ENCODE peak calls at places on chromosomes 7 and 10, in ten cellular contexts. R is stimulated activated CD4-positive, alpha-beta T cell treated with anti-CD3 and anti-CD28 coated beads, Interleukin-2, amount 100 ng/mL, for 4 hours; H is kidney tubule cell; S is Right ventricle myocardium superior; I is T-cell; V is ureter; D is DND-41; L is hepatic stellate cell; Z is T-helper 9 cell; X is fibroblast of mammary gland. Q is an unnamed sample.

GRCh38 chr7:55056577-55057480 is 38.0 kb downstream of the EGFR start:
- DNase-seq in Z (no peak), V (no peak), H (no peak), D (no peak), X (peak; percentile 90), R (no peak), S (no peak), I (no peak), L (no peak), Q (no peak)

GRCh38 chr10:101238732-101239105 is 9.5 kb upstream of the LBX1 start:
- DNase-seq in L (no peak), R (no peak), Z (no peak), V (no peak), I (no peak), H (peak; percentile 26), X (no peak), S (peak; percentile 35), D (no peak), Q (no peak)

GRCh38 chr7:141360414-141360760 is 190.8 kb upstream of the AGK start:
- DNase-seq in L (no peak), D (no peak), H (no peak), S (no peak), I (no peak), Z (no peak), V (no peak), R (no peak), X (no peak), Q (no peak)

GRCh38 chr10:110788620-110789385 is 82.9 kb upstream of the PDCD4 start:
- DNase-seq in H (no peak), X (no peak), R (no peak), Z (no peak), L (no peak), D (no peak), S (no peak), V (no peak), I (no peak), Q (no peak)

GRCh38 chr7:88184848-88185304 is 35.0 kb downstream of the SRI start:
- DNase-seq in L (no peak), I (no peak), V (no peak), S (no peak), Z (no peak), D (no peak), X (peak; percentile 62), R (no peak), H (peak; percentile 50), Q (no peak)

GRCh38 chr7:50826371-50827172 is 43.9 kb upstream of the GRB10 start:
- DNase-seq in Z (no peak), V (no peak), S (no peak), I (no peak), H (peak; percentile 96), R (no peak), D (no peak), X (peak; percentile 82), L (peak; percentile 52), Q (no peak)

GRCh38 chr7:128120976-128121490 is 89.8 kb upstream of the LRRC4 start:
- DNase-seq in X (no peak), Z (no peak), D (no peak), S (no peak), H (no peak), L (no peak), R (no peak), I (no peak), V (no peak), Q (no peak)

GRCh38 chr10:77297370-77297692 is 340.3 kb downstream of the KCNMA1 start:
- DNase-seq in I (no peak), L (no peak), D (no peak), X (peak; percentile 76), R (no peak), Z (no peak), H (peak; percentile 75), V (no peak), S (no peak), Q (no peak)

GRCh38 chr7:17206354-17206905 is 92.0 kb upstream of the AHR start:
- DNase-seq in L (no peak), I (no peak), Z (no peak), D (no peak), S (no peak), V (no peak), H (peak; percentile 47), X (no peak), R (no peak), Q (no peak)

GRCh38 chr10:119211625-119212441 is 4.5 kb downstream of the GRK5 start:
- DNase-seq in S (no peak), I (no peak), D (peak; percentile 57), V (no peak), H (no peak), X (no peak), R (no peak), Z (no peak), L (no peak), Q (peak; percentile 55)

GRCh38 chr10:71966046-71967004 is 2.1 kb downstream of the CHST3 start:
- DNase-seq in D (no peak), H (peak; percentile 89), Z (no peak), R (no peak), L (peak; percentile 74), X (peak; percentile 70), I (no peak), S (no peak), V (no peak), Q (no peak)

GRCh38 chr7:121752706-121753105 is 120.3 kb upstream of the PTPRZ1 start:
- DNase-seq in S (no peak), I (no peak), R (no peak), D (no peak), L (no peak), X (peak; percentile 18), H (peak; percentile 27), V (no peak), Z (no peak), Q (no peak)

GRCh38 chr10:107139237-107139636 is 25.3 kb downstream of the SORCS1 start:
- DNase-seq in S (no peak), I (no peak), V (no peak), Z (no peak), D (no peak), R (no peak), H (no peak), L (no peak), X (no peak), Q (no peak)

GRCh38 chr10:133442191-133442966 is 11.4 kb upstream of the SCART1 start:
- DNase-seq in S (peak; percentile 41), R (no peak), H (no peak), X (no peak), D (no peak), Z (no peak), I (no peak), L (no peak), V (no peak), Q (no peak)

GRCh38 chr10:115762029-115762428 is 511.0 kb downstream of the GFRA1 start:
- DNase-seq in R (no peak), L (no peak), X (peak; percentile 57), I (no peak), S (no peak), H (no peak), V (no peak), D (no peak), Z (no peak), Q (no peak)

GRCh38 chr7:80950550-80950967 is 31.7 kb upstream of the SEMA3C start:
- DNase-seq in D (no peak), I (no peak), R (no peak), X (peak; percentile 47), H (no peak), V (no peak), S (no peak), L (no peak), Z (no peak), Q (no peak)

GRCh38 chr10:110423650-110424049 is 74.1 kb upstream of the DUSP5 start:
- DNase-seq in X (no peak), L (no peak), R (no peak), I (no peak), S (no peak), Z (no peak), V (no peak), H (no peak), D (no peak), Q (no peak)

GRCh38 chr7:2512179-2512644 is 7.4 kb upstream of the LFNG start:
- DNase-seq in L (no peak), Z (no peak), I (no peak), V (no peak), S (no peak), R (no peak), D (no peak), X (no peak), H (no peak), Q (no peak)

GRCh38 chr7:115009736-115010435 is 88.0 kb downstream of the MDFIC start:
- DNase-seq in X (peak; percentile 78), H (no peak), I (no peak), S (no peak), V (peak; percentile 52), Z (no peak), R (no peak), L (no peak), D (no peak), Q (no peak)